ENCODE peak calls at places on chromosome 9, in six cellular contexts. V, O, G, Q, J and Y are unnamed samples.
A peak's percentile ranks its signal among the peaks of the same experiment; 100 is the strongest.

GRCh38 chr9:25481377-25481776 is 196.9 kb downstream of the TUSC1 start:
- ATAC-seq in V (no peak), O (no peak), G (no peak), Q (no peak), J (no peak), Y (no peak)

GRCh38 chr9:1979815-1980367 is 35.3 kb upstream of the SMARCA2 start:
- ATAC-seq in V (peak; percentile 67), O (no peak), G (no peak), Q (peak; percentile 35), J (no peak), Y (no peak)

GRCh38 chr9:135516132-135516860 is 4.9 kb upstream of the LCN1 start:
- ATAC-seq in V (no peak), O (no peak), G (peak; percentile 67), Q (peak; percentile 46), J (peak; percentile 33), Y (no peak)

GRCh38 chr9:110975969-110976368 is 62.3 kb downstream of the LPAR1 start:
- ATAC-seq in V (no peak), O (no peak), G (no peak), Q (peak; percentile 69), J (no peak), Y (no peak)

GRCh38 chr9:2729003-2729402 is 11.7 kb downstream of the KCNV2 start:
- ATAC-seq in V (no peak), O (no peak), G (no peak), Q (no peak), J (no peak), Y (no peak)

GRCh38 chr9:37784291-37784639 is 599 bp downstream of the EXOSC3 start:
- ATAC-seq in V (no peak), O (peak; percentile 15), G (peak; percentile 8), Q (no peak), J (peak; percentile 8), Y (no peak)

GRCh38 chr9:130271473-130271872 is 5.9 kb downstream of the HMCN2 start:
- ATAC-seq in V (no peak), O (no peak), G (no peak), Q (no peak), J (no peak), Y (no peak)

GRCh38 chr9:38043931-38044623 is 24.9 kb downstream of the SHB start:
- ATAC-seq in V (no peak), O (no peak), G (no peak), Q (no peak), J (no peak), Y (no peak)

GRCh38 chr9:112334319-112334828 is 955 bp upstream of the PTBP3 start:
- ATAC-seq in V (no peak), O (peak; percentile 33), G (peak; percentile 12), Q (peak; percentile 11), J (peak; percentile 3), Y (no peak)

GRCh38 chr9:37656936-37657335 is 6.2 kb downstream of the FRMPD1 start:
- ATAC-seq in V (no peak), O (no peak), G (no peak), Q (no peak), J (no peak), Y (no peak)

GRCh38 chr9:10661994-10662393 is 49.2 kb upstream of the PTPRD start:
- ATAC-seq in V (no peak), O (no peak), G (no peak), Q (no peak), J (no peak), Y (no peak)

GRCh38 chr9:68530618-68531017 is 10.1 kb downstream of the TMEM252 start:
- ATAC-seq in V (peak; percentile 91), O (no peak), G (no peak), Q (no peak), J (no peak), Y (no peak)

GRCh38 chr9:38127271-38127839 is 58.3 kb upstream of the SHB start:
- ATAC-seq in V (no peak), O (no peak), G (peak; percentile 49), Q (peak; percentile 10), J (no peak), Y (no peak)

GRCh38 chr9:121098567-121099198 is 23.9 kb downstream of the CNTRL start:
- ATAC-seq in V (no peak), O (no peak), G (no peak), Q (no peak), J (no peak), Y (peak; percentile 95)

GRCh38 chr9:14170973-14171596 is 142.9 kb downstream of the NFIB start:
- ATAC-seq in V (no peak), O (no peak), G (no peak), Q (peak; percentile 68), J (no peak), Y (no peak)

GRCh38 chr9:3525088-3525835 is 539 bp downstream of the RFX3 start:
- ATAC-seq in V (peak; percentile 3), O (no peak), G (no peak), Q (no peak), J (no peak), Y (peak; percentile 2)

GRCh38 chr9:77927265-77927664 is 104.3 kb downstream of the GNAQ start:
- ATAC-seq in V (no peak), O (no peak), G (no peak), Q (no peak), J (no peak), Y (no peak)

GRCh38 chr9:98097836-98098235 is 21.2 kb downstream of the TRIM14 start:
- ATAC-seq in V (no peak), O (no peak), G (no peak), Q (peak; percentile 56), J (peak; percentile 56), Y (no peak)

GRCh38 chr9:137222190-137223077 is at the start of gene RNF208:
- ATAC-seq in V (no peak), O (no peak), G (no peak), Q (peak; percentile 22), J (peak; percentile 13), Y (peak; percentile 1)

GRCh38 chr9:132531187-132531586 is 51.2 kb upstream of the BARHL1 start:
- ATAC-seq in V (no peak), O (no peak), G (no peak), Q (no peak), J (no peak), Y (no peak)